ENCODE peak calls at places on chromosomes 6 and 20, in nine cellular contexts. V, P, W, X, B, H, O, L and I are unnamed samples.

GRCh38 chr6:3442444-3443220 is 14.2 kb downstream of the SLC22A23 start:
- DNase-seq in V (peak; percentile 17), P (no peak), W (no peak), X (peak; percentile 64), B (peak; percentile 71), H (no peak), O (no peak), L (peak; percentile 67), I (no peak)

GRCh38 chr6:112150363-112150762 is 63.0 kb downstream of the FAM229B start:
- DNase-seq in V (peak; percentile 42), P (no peak), W (no peak), X (no peak), B (no peak), H (no peak), O (peak; percentile 57), L (peak; percentile 85), I (no peak)

GRCh38 chr20:41734506-41734945 is 116.3 kb upstream of the CHD6 start:
- DNase-seq in V (peak; percentile 25), P (peak; percentile 78), W (peak; percentile 74), X (peak; percentile 35), B (peak; percentile 76), H (peak; percentile 36), O (peak; percentile 62), L (peak; percentile 55), I (peak; percentile 54)

GRCh38 chr6:1611322-1611571 is 1.5 kb downstream of the FOXC1 start:
- DNase-seq in V (peak; percentile 31), P (no peak), W (no peak), X (peak; percentile 13), B (no peak), H (no peak), O (peak; percentile 62), L (peak; percentile 72), I (no peak)

GRCh38 chr20:36480456-36481048 is 60.8 kb upstream of the MYL9 start:
- DNase-seq in V (no peak), P (no peak), W (no peak), X (no peak), B (no peak), H (no peak), O (no peak), L (no peak), I (no peak)

GRCh38 chr6:3455490-3456394 is 1.1 kb downstream of the SLC22A23 start:
- DNase-seq in V (no peak), P (peak; percentile 44), W (peak; percentile 67), X (peak; percentile 30), B (peak; percentile 50), H (no peak), O (peak; percentile 39), L (peak; percentile 52), I (no peak)

GRCh38 chr6:39962831-39963230 is 28.6 kb upstream of the MOCS1 start:
- DNase-seq in V (peak; percentile 59), P (no peak), W (no peak), X (no peak), B (peak; percentile 29), H (no peak), O (peak; percentile 68), L (peak; percentile 28), I (no peak)

GRCh38 chr6:10082385-10082784 is 332.5 kb downstream of the TFAP2A start:
- DNase-seq in V (no peak), P (no peak), W (no peak), X (peak; percentile 71), B (no peak), H (no peak), O (no peak), L (no peak), I (no peak)

GRCh38 chr20:51769941-51770615 is 1.9 kb upstream of the ATP9A start:
- DNase-seq in V (no peak), P (no peak), W (no peak), X (no peak), B (no peak), H (no peak), O (no peak), L (peak; percentile 29), I (no peak)

GRCh38 chr6:138211048-138211581 is 7.2 kb downstream of the PBOV1 start:
- DNase-seq in V (no peak), P (no peak), W (no peak), X (no peak), B (peak; percentile 41), H (no peak), O (no peak), L (no peak), I (no peak)

GRCh38 chr6:144033816-144034540 is 25.9 kb upstream of the PLAGL1 start:
- DNase-seq in V (peak; percentile 78), P (no peak), W (no peak), X (peak; percentile 20), B (no peak), H (no peak), O (peak; percentile 66), L (peak; percentile 94), I (no peak)

GRCh38 chr6:100288311-100288710 is 176.4 kb downstream of the SIM1 start:
- DNase-seq in V (no peak), P (no peak), W (no peak), X (no peak), B (no peak), H (no peak), O (no peak), L (no peak), I (no peak)
- H3K9ac ChIP-seq in V (no peak overlapping the region), P (no peak overlapping the region), W (no peak overlapping the region), X (no peak overlapping the region), B (no peak overlapping the region), H (no peak overlapping the region), O (no peak overlapping the region), L (no peak overlapping the region), I (no peak overlapping the region)

GRCh38 chr20:61353996-61354390 is 101.9 kb downstream of the CDH4 start:
- DNase-seq in V (no peak), P (no peak), W (no peak), X (no peak), B (no peak), H (no peak), O (no peak), L (no peak), I (no peak)
- H3K27me3 ChIP-seq in V (no peaks in the 10 kb centered on the region), P (peaks cover 16% of the 10 kb centered on the region), W (no peaks in the 10 kb centered on the region), X (no peaks in the 10 kb centered on the region), B (no peaks in the 10 kb centered on the region), H (no peaks in the 10 kb centered on the region), O (peaks cover 12% of the 10 kb centered on the region), L (no peaks in the 10 kb centered on the region), I (peaks cover 11% of the 10 kb centered on the region)

DNA sequence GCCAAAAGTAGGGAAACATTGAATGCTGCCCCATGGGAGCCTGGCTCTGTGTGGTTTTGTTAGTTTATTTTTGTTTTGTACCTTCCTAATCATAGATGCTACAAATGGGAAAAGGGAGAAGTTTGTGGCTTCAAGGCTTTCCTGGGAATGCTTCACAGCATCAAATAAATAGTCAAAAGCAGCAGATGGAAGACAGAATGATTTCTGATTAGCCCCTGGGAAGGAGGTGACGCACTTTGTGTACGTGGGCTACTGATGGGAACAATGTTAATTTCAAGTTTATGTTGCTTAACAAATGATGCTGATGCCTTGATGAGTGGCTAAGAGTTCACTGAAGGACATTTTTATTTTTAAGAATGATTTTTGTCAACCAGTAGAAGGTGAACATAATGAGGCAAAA is 532.8 kb downstream of the BCKDHB start:
- DNase-seq in V (peak; percentile 69), P (no peak), W (no peak), X (no peak), B (no peak), H (no peak), O (no peak), L (no peak), I (no peak)
- H3K9ac ChIP-seq in V (no peak overlapping the region), P (no peak overlapping the region), W (no peak overlapping the region), X (no peak overlapping the region), B (no peak overlapping the region), H (no peak overlapping the region), O (no peak overlapping the region), L (peak overlapping the region; percentile 44), I (no peak overlapping the region)

GRCh38 chr6:107737397-107737793 is 86.7 kb downstream of the SCML4 start:
- DNase-seq in V (no peak), P (no peak), W (no peak), X (no peak), B (no peak), H (no peak), O (no peak), L (no peak), I (no peak)
- H3K27me3 ChIP-seq in V (peaks cover 38% of the 10 kb centered on the region), P (no peaks in the 10 kb centered on the region), W (no peaks in the 10 kb centered on the region), X (no peaks in the 10 kb centered on the region), B (no peaks in the 10 kb centered on the region), H (no peaks in the 10 kb centered on the region), O (peaks cover 31% of the 10 kb centered on the region), L (peaks cover 40% of the 10 kb centered on the region), I (peaks cover 53% of the 10 kb centered on the region)

GRCh38 chr6:30881987-30882763 is 2.1 kb upstream of the DDR1 start:
- DNase-seq in V (peak; percentile 60), P (peak; percentile 55), W (no peak), X (peak; percentile 45), B (peak; percentile 78), H (peak; percentile 47), O (peak; percentile 63), L (peak; percentile 14), I (no peak)

GRCh38 chr6:30881392-30881986 is 2.8 kb upstream of the DDR1 start:
- DNase-seq in V (no peak), P (no peak), W (no peak), X (no peak), B (peak; percentile 10), H (no peak), O (peak; percentile 22), L (no peak), I (no peak)

GRCh38 chr6:30879684-30880427 is 4.5 kb upstream of the DDR1 start:
- DNase-seq in V (no peak), P (no peak), W (no peak), X (no peak), B (peak; percentile 41), H (no peak), O (no peak), L (no peak), I (no peak)

GRCh38 chr6:30882764-30883475 is 1.4 kb upstream of the DDR1 start:
- DNase-seq in V (no peak), P (peak; percentile 94), W (peak; percentile 86), X (peak; percentile 88), B (peak; percentile 90), H (no peak), O (peak; percentile 17), L (no peak), I (no peak)

DNA sequence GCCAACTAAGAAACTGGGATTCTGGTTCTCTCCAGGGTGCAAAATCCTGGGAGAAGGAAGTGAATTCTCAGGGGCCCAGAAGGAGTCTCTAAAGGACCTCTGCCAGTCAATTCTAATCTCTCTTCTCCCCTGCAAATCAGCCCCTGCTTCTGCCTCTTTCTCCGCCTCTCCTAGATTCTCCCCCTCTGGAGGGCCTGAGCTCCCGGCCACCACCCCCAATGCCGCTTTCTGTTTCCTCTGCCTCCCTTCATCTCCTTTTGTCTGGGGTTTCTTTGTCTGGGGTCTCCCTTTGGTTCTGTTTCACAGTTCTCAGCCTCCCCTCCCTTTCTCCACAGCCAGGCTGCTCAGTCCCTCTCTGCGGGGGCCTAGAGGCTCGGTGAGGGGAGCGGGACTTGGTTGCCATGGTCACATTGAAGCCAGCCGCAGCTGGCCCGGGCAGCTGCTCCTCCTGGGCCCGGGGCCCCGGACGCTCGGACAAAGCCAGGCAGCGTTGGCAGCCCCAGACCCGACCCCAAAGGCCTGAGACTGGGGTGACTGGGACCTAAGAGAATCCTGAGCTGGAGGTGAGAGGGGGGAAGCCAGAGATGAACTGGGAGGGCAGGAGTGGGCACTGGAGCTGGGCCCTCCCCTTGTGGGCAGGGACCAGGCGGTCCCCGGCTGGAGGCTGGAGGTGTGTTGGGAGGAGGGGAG is 3.6 kb upstream of the DDR1 start:
- DNase-seq in V (no peak), P (peak; percentile 86), W (peak; percentile 85), X (no peak), B (peak; percentile 73), H (peak; percentile 95), O (no peak), L (no peak), I (no peak)
- H3K9ac ChIP-seq in V (no peak overlapping the region), P (no peak overlapping the region), W (peak overlapping the region; percentile 29), X (no peak overlapping the region), B (peak overlapping the region; percentile 55), H (peak overlapping the region; percentile 97), O (no peak overlapping the region), L (no peak overlapping the region), I (no peak overlapping the region)